ENCODE peak calls at places on chromosomes 5 and 9, in four cellular contexts. Y, K, O and T are unnamed samples.

GRCh38 chr9:95261890-95262289 is 55.6 kb downstream of the FANCC start:
- DNase-seq in Y (no peak), K (no peak), O (no peak), T (peak)

GRCh38 chr9:72497476-72498065 is 23.8 kb upstream of the TMC1 start:
- DNase-seq in Y (no peak), K (no peak), O (no peak), T (no peak)

GRCh38 chr5:116651653-116652052 is 77.0 kb upstream of the SEMA6A start:
- DNase-seq in Y (no peak), K (no peak), O (no peak), T (no peak)

GRCh38 chr9:89978185-89978584 is 373.4 kb downstream of the GADD45G start:
- DNase-seq in Y (peak), K (peak), O (no peak), T (peak)

GRCh38 chr9:93650448-93650847 is 74.1 kb downstream of the PHF2 start:
- DNase-seq in Y (no peak), K (no peak), O (no peak), T (no peak)

GRCh38 chr5:135320718-135321484 is 78.1 kb downstream of the MACROH2A1 start:
- DNase-seq in Y (peak), K (no peak), O (no peak), T (no peak)

GRCh38 chr5:116554764-116555163 is 19.9 kb downstream of the SEMA6A start:
- DNase-seq in Y (no peak), K (no peak), O (no peak), T (no peak)

GRCh38 chr5:64869419-64869818 is 100.7 kb downstream of the CWC27 start:
- DNase-seq in Y (no peak), K (peak), O (no peak), T (peak)

GRCh38 chr5:54362434-54362833 is 52.1 kb upstream of the ARL15 start:
- DNase-seq in Y (no peak), K (no peak), O (no peak), T (peak)

GRCh38 chr9:136244116-136244775 is 1.4 kb downstream of the QSOX2 start:
- DNase-seq in Y (no peak), K (no peak), O (no peak), T (no peak)

GRCh38 chr5:54905246-54905770 is 80.1 kb downstream of the ESM1 start:
- DNase-seq in Y (no peak), K (no peak), O (no peak), T (peak)

GRCh38 chr9:131635912-131636311 is 90.6 kb downstream of the PRRT1B start:
- DNase-seq in Y (no peak), K (no peak), O (no peak), T (no peak)

GRCh38 chr5:87243161-87243877 is 24.4 kb upstream of the RASA1 start:
- DNase-seq in Y (no peak), K (no peak), O (no peak), T (peak)

GRCh38 chr5:170747851-170748250 is 35.7 kb upstream of the GABRP start:
- DNase-seq in Y (peak), K (peak), O (no peak), T (no peak)

GRCh38 chr5:53423724-53424123 is 56.7 kb upstream of the FST start:
- DNase-seq in Y (no peak), K (no peak), O (no peak), T (peak)

GRCh38 chr9:126984969-126985368 is 70.4 kb downstream of the RALGPS1 start:
- DNase-seq in Y (no peak), K (no peak), O (no peak), T (no peak)

GRCh38 chr5:93163010-93163663 is 417.9 kb downstream of the NR2F1-AS1 start:
- DNase-seq in Y (no peak), K (peak), O (no peak), T (peak)

GRCh38 chr5:151085517-151086031 is 4.7 kb upstream of the TNIP1 start:
- DNase-seq in Y (no peak), K (no peak), O (no peak), T (peak)

GRCh38 chr5:106454651-106455415 is 1215.9 kb downstream of the EFNA5 start:
- DNase-seq in Y (peak), K (peak), O (peak), T (peak)

GRCh38 chr5:94181940-94182339 is 436.5 kb downstream of the KIAA0825 start:
- DNase-seq in Y (peak), K (peak), O (no peak), T (peak)

GRCh38 chr9:121225240-121225639 is 23.6 kb upstream of the RAB14 start:
- DNase-seq in Y (no peak), K (no peak), O (no peak), T (no peak)

GRCh38 chr9:136098844-136099243 is 3.8 kb upstream of the NACC2 start:
- DNase-seq in Y (no peak), K (no peak), O (no peak), T (no peak)

GRCh38 chr5:165224366-165224765 is 1718.9 kb downstream of the MAT2B start:
- DNase-seq in Y (no peak), K (no peak), O (no peak), T (no peak)

GRCh38 chr5:158958048-158958994 is 141.4 kb downstream of the EBF1 start:
- DNase-seq in Y (peak), K (peak), O (peak), T (no peak)

GRCh38 chr9:76433851-76434250 is 25.1 kb upstream of the GCNT1 start:
- DNase-seq in Y (no peak), K (no peak), O (no peak), T (peak)

GRCh38 chr5:114361724-114362196 is at the start of gene KCNN2:
- DNase-seq in Y (peak), K (peak), O (peak), T (peak)

GRCh38 chr9:91716815-91717214 is 233.2 kb downstream of the ROR2 start:
- DNase-seq in Y (no peak), K (no peak), O (no peak), T (no peak)

GRCh38 chr5:168356171-168356570 is 64.7 kb downstream of the WWC1 start:
- DNase-seq in Y (no peak), K (no peak), O (no peak), T (no peak)

DNA sequence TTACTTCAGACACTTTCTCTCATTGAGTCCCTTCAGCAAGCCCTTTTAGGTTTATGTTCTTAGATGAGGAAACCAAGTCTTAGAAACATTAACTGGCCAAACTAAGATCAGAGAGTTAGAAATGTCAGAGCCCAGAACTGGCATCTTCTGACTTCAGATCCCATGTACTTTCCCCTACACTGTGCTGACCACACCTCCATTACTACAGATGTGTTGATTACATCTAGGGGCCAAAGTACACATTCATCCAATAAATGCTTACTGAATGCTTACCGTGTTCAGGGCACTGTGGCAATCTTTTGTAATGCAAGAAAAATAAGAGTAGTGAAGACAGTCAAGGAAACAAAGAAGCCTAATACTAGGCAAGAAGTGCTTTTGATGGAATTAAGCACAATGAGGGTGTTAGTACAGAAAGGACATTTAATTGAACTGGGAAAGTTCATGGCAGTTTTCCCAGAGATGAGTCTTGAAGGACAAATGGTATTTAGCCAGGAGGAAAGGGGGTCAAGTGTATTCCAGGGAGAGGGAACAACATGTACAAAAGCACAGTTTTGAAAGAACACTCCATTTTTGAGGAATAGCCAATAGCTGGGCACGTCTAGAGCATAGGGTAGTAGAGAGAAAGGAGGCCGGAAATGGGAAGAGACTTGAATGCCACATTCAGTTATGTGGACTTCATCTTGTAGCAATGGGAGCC is 89.7 kb upstream of the CDKN2B start:
- DNase-seq in Y (no peak), K (no peak), O (no peak), T (no peak)
- H2BK5ac ChIP-seq in Y (no peak), K (no peak), O (no peak), T (no peak)

DNA sequence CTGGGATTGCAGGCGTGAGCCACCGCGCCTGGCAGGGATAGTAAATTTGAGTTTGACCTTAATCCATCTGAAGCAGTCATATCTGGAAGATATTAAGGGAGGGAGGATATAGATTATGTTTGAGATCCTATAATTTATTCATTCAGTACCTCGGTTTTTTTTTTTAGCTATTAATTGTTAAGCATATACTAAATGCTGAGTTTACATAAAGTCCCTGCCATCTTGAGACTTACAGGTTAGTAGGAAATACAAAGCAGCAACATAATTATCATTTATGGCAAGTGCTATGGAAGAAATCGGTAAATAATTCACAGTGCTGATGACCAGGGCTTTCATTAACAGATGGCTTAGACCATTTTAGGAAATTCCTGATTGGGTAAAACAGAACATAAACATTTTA is 66.5 kb upstream of the FCHO2 start:
- DNase-seq in Y (no peak), K (no peak), O (no peak), T (no peak)
- H4K5ac ChIP-seq in Y (no peak), K (no peak), O (no peak), T (no peak)

GRCh38 chr9:16637218-16637617 is 233.3 kb downstream of the BNC2 start:
- DNase-seq in Y (no peak), K (no peak), O (no peak), T (peak)
- H2BK5ac ChIP-seq in Y (no peak), K (no peak), O (peak), T (peak)

DNA sequence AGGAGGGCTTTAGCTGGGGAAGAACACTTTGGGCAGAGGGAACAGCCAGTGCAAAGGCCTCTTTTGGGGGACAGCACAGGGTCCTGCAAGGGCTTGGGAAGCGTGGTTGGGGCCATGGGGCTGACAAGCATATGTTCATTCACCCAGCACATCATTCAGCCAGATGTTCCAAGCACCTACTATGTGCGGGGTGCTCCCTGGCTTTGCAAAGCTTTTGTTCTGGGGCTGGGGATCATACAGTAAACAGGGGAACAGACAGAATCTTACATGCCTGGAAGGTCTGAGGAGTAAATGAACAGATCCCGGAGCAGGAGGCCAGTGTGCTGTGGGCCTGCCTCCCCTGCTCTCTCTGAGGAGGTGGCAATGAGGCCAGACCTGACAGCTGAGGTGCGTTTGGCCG is 16.7 kb downstream of the PSD2 start:
- DNase-seq in Y (no peak), K (no peak), O (no peak), T (no peak)
- H4K5ac ChIP-seq in Y (no peak), K (no peak), O (no peak), T (no peak)

DNA sequence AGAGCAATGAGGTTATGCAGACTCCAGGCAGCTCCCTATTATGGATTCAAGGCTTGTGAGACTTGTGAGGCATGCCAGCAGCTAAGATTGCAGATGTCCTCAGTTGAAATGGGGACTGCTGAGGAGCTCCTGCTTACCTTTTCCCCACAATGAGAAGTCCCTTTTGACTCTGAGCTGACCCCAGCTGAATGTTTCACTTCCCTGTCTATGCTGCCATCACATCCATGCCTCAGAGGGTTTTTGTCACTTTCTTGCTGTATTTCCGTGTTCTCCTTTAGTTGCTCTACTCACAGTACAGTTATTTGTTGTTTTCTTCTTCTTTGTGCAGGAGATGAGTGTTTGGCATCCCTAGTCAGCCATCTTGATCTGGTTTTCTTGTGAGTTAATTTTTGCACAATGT is 18.8 kb upstream of the OR2S2 start:
- DNase-seq in Y (no peak), K (no peak), O (no peak), T (no peak)
- H2BK5ac ChIP-seq in Y (no peak), K (no peak), O (no peak), T (no peak)

DNA sequence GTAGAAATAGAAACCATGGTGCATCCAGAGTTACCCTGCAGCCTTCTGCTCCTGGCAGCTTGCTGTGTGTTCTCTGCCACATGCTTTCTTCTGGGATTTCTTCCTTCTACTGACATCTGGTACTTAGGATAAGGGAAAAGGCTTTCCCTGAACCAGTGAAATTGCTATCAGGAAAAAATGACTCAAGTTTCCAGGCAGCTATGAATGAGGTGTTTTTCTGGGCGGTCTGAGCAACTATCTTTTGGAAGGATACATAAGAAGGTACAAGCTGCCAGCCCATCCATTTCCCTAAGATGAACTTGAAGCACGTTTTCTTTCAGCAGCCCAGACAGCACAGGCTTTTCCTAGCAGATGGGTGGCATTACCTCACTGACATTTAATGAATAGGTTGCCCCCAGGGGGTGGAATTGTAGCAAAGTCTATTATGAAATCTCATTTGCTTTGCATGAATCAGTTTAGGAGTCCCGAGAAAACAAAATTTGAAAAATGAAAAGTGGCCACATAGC is 108.7 kb downstream of the C9orf152 start:
- DNase-seq in Y (no peak), K (no peak), O (no peak), T (peak)
- H4K5ac ChIP-seq in Y (no peak), K (no peak), O (no peak), T (no peak)

DNA sequence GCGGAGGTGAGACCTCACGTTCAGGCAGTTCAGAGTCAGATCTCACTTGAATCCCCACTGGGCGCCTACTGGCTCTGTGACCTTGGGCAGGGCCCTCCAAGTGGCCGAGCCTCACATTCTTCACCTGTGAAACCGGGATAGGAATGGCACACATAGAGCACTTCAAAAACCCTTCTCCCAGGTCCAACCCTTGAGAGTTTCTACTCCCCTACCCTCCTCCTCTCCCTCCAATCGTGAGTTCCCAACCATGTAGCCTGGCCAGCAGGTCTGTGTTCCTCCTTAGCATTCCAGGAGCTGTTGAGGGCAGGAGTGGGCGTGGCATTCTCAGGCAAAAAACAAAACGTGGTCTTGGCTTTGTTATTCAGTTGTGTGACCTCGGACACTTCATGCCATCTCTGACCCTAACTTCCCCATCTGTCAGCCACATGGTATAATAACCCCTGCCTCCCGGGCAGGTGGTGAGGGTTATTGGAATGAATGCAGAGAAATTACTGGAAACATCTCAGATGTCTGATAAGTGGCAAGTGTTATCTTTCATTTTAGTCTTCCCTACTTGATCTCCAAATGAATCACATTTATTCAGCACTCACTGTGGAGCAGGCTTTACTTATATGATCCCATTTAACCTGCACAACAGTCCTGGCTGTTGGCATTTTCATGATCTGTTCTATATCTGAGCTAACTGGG is 112.8 kb upstream of the BOD1 start:
- DNase-seq in Y (peak), K (peak), O (no peak), T (no peak)
- H2BK5ac ChIP-seq in Y (no peak), K (no peak), O (no peak), T (no peak)

DNA sequence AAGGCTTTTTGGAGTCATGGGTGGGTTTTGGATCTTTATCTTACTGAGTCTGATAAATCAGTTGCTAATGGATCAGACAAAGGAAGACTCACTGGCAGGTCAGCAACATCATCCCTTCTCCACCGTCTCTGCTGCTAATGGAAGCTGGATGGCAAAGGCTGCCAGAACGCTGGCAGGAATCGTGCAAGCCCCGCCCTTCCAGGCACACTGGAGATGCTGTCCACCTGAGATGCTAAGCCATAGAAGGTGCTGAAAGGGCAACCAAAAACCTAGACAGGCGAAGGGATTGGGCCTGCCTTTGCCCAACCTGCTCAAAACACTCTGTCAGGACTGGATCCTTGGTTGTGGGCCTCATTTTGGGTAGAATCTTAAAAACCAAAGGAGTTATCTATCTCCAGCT is 139.5 kb upstream of the FSTL4 start:
- DNase-seq in Y (no peak), K (no peak), O (no peak), T (no peak)
- H4K5ac ChIP-seq in Y (no peak), K (no peak), O (no peak), T (no peak)

DNA sequence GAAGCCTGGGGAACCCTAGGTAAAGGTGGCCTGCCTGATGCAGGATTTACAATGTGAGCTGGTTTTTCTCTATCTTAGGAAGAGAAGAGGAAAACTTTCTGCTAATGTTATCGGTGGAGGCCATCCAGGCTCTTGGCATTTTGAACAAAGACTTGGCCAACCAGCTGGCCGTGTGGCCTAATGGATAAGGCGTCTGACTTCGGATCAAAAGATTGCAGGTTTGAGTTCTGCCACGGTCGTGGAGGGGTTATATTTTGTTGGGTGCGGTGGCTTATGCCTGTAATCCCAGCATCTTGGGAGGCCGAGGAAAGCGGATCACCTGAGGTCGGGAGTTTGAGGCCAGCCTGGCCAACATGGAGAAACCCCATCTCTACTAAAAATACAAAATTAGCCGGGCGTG is 9.6 kb downstream of the C9orf152 start:
- DNase-seq in Y (peak), K (peak), O (no peak), T (no peak)
- H2BK5ac ChIP-seq in Y (no peak), K (no peak), O (no peak), T (no peak)

GRCh38 chr9:97986466-97986865 is 3.3 kb downstream of the ANP32B start:
- DNase-seq in Y (no peak), K (no peak), O (no peak), T (no peak)

GRCh38 chr9:97985058-97985861 is 2.1 kb downstream of the ANP32B start:
- DNase-seq in Y (peak), K (peak), O (no peak), T (peak)

GRCh38 chr9:97982719-97983523 is at the start of gene ANP32B:
- DNase-seq in Y (peak), K (peak), O (peak), T (peak)

GRCh38 chr9:97983524-97984187 is 515 bp downstream of the ANP32B start:
- DNase-seq in Y (peak), K (peak), O (no peak), T (peak)

GRCh38 chr9:97984188-97985057 is 1.3 kb downstream of the ANP32B start:
- DNase-seq in Y (peak), K (peak), O (no peak), T (peak)
- H4K5ac ChIP-seq in Y (peak), K (no peak), O (peak), T (peak)